ENCODE peak calls at places on chromosomes 6 and 20, in five cellular contexts. V is stomach, Q is HepG2, R is SK-N-SH, Y is H1. N is an unnamed sample.
A peak's percentile ranks its signal among the peaks of the same experiment; 100 is the strongest.

GRCh38 chr6:4656106-4656505 is 120.1 kb upstream of the CDYL start:
- DNase-seq in V (no peak), Q (no peak), R (no peak), Y (no peak), N (no peak)

GRCh38 chr6:23446394-23447001 is 679.5 kb upstream of the NRSN1 start:
- DNase-seq in V (no peak), Q (no peak), R (peak; percentile 42), Y (no peak), N (no peak)

GRCh38 chr6:111800468-111800760 is 72.8 kb downstream of the FYN start:
- DNase-seq in V (no peak), Q (no peak), R (no peak), Y (no peak), N (no peak)

GRCh38 chr6:128335963-128336362 is 184.4 kb downstream of the PTPRK start:
- DNase-seq in V (no peak), Q (no peak), R (no peak), Y (no peak), N (no peak)

GRCh38 chr6:28673800-28674671 is 148.4 kb downstream of the GPX5 start:
- DNase-seq in V (no peak), Q (peak; percentile 75), R (peak; percentile 75), Y (peak; percentile 91), N (no peak)

GRCh38 chr6:119738425-119738824 is 388.9 kb upstream of the MAN1A1 start:
- DNase-seq in V (no peak), Q (no peak), R (no peak), Y (no peak), N (no peak)

GRCh38 chr20:32858189-32858588 is 534 bp upstream of the EFCAB8 start:
- DNase-seq in V (no peak), Q (no peak), R (no peak), Y (no peak), N (no peak)

GRCh38 chr6:142756215-142756630 is 188.8 kb downstream of the HIVEP2 start:
- DNase-seq in V (no peak), Q (peak; percentile 23), R (no peak), Y (no peak), N (no peak)

GRCh38 chr6:135883045-135883444 is 31.5 kb downstream of the PDE7B start:
- DNase-seq in V (no peak), Q (no peak), R (no peak), Y (no peak), N (no peak)

GRCh38 chr20:24773751-24774201 is 175.3 kb upstream of the CST7 start:
- DNase-seq in V (peak; percentile 4), Q (no peak), R (no peak), Y (no peak), N (no peak)

GRCh38 chr6:101516553-101516952 is 123.0 kb downstream of the GRIK2 start:
- DNase-seq in V (no peak), Q (no peak), R (no peak), Y (no peak), N (no peak)

GRCh38 chr6:110530671-110531070 is 54.3 kb upstream of the SLC22A16 start:
- DNase-seq in V (no peak), Q (no peak), R (no peak), Y (peak; percentile 10), N (no peak)

GRCh38 chr20:57632286-57632685 is 12.1 kb upstream of the ZBP1 start:
- DNase-seq in V (no peak), Q (no peak), R (no peak), Y (no peak), N (no peak)

GRCh38 chr6:37695857-37696219 is 1.8 kb downstream of the MDGA1 start:
- DNase-seq in V (no peak), Q (no peak), R (peak; percentile 58), Y (no peak), N (no peak)
- H3K4me3 ChIP-seq in V (peak overlapping the region; percentile 68), Q (no peak overlapping the region), R (peak overlapping the region; percentile 69), Y (peak overlapping the region; percentile 65), N (peak overlapping the region; percentile 72)

DNA sequence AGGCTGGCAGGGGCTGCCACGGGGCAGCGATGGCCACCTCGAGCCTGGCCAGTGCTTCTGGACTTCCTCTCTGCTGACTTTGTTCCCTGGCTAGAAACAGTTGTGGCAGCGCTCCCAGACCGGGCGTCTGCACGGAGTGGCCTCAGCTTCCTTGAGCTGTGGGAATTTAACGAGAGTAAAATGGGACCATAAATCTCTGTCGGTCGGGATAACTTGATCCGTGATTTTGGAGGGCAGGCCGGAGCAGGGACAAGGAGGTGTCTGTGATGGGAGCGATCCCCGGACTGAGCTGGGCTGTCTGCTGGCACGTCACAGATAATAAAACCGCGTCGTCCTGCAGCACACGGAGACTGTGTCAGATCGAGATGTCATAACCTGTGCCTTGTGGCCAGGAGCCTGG is 6.3 kb upstream of the RBBP8NL start:
- DNase-seq in V (peak; percentile 76), Q (no peak), R (no peak), Y (no peak), N (no peak)
- TF ChIP-seq POLR2AphosphoS5 in V (no peak), Q (no peak), R (no peak), Y (no peak), N (no peak)

DNA sequence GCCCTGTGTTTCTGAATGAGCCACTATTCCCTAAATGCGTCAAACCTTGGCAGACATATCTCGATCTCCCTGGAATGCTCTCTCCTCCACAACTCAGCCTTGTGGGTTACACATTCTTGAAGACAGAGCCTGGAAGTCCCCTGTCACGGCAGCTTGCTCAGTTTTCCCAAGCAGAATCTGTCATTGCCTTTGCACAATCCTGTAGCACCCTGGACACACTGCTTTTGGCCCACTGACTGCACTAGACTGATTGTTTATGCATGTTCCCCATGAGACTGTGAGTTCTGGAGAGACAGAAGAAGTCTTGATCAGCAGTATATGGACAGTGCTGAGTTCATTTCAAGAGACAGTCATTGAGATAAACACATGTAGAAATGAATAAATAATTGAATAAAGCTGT is 406.7 kb downstream of the CD83 start:
- DNase-seq in V (no peak), Q (no peak), R (peak; percentile 19), Y (no peak), N (no peak)
- H3K4me1 ChIP-seq in V (no peaks in the 10 kb centered on the region), Q (no peaks in the 10 kb centered on the region), R (peaks cover 3% of the 10 kb centered on the region), Y (no peaks in the 10 kb centered on the region), N (no peaks in the 10 kb centered on the region)

GRCh38 chr20:63441136-63441776 is 31.2 kb downstream of the KCNQ2 start:
- DNase-seq in V (no peak), Q (no peak), R (no peak), Y (no peak), N (no peak)
- H3K4me3 ChIP-seq in V (no peak overlapping the region), Q (no peak overlapping the region), R (no peak overlapping the region), Y (no peak overlapping the region), N (no peak overlapping the region)

GRCh38 chr6:15358579-15359327 is 112.9 kb downstream of the JARID2 start:
- DNase-seq in V (no peak), Q (no peak), R (no peak), Y (no peak), N (no peak)

GRCh38 chr6:15352884-15353283 is 107.0 kb downstream of the JARID2 start:
- DNase-seq in V (no peak), Q (no peak), R (no peak), Y (no peak), N (no peak)

GRCh38 chr6:15357832-15358231 is 112.0 kb downstream of the JARID2 start:
- DNase-seq in V (no peak), Q (no peak), R (no peak), Y (no peak), N (no peak)

GRCh38 chr6:15352229-15352628 is 106.4 kb downstream of the JARID2 start:
- DNase-seq in V (no peak), Q (no peak), R (no peak), Y (no peak), N (no peak)

DNA sequence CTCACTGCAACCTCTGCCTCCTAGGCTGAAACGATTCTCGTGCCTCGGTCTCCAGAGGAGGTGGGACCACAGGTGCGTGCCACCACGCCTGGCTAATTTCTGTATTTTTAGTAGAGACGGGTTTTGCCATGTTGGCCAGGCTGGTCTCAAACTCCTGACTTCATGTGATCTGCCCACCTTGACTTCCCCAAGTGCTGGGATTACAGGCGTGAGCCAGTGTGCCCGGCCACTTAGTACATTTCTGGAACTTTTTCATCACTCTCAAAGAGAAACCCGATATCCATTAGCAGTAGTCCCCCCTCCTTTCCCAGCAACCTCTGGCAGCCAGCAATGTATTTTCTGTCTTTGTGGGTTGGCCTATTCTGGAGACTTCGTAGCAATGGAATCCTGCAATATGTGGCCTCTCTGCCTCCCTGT is 109.8 kb downstream of the JARID2 start:
- DNase-seq in V (no peak), Q (no peak), R (no peak), Y (no peak), N (no peak)
- TF ChIP-seq POLR2AphosphoS5 in V (no peak), Q (no peak), R (no peak), Y (no peak), N (no peak)

N was measured in upper lobe of left lung.